ENCODE peak calls at places on chromosomes 7 and 10, in six cellular contexts. I is fibroblast of pulmonary artery, O is GM10248, V is mesothelial cell of epicardium, G is SK-N-SH, U is activated B cell treated with CpG ODN at 0.5 μM for 24 hours. E is an unnamed sample.

GRCh38 chr7:54799792-54800191 is 40.8 kb upstream of the SEC61G start:
- DNase-seq in O (no peak), V (no peak), U (no peak), I (peak), G (no peak), E (no peak)

GRCh38 chr7:29619111-29619510 is 55.5 kb downstream of the PRR15 start:
- DNase-seq in G (no peak), I (no peak), U (no peak), V (no peak), O (no peak), E (no peak)

GRCh38 chr10:58028597-58029366 is 238.9 kb downstream of the IPMK start:
- DNase-seq in I (peak), G (no peak), V (no peak), U (no peak), O (no peak), E (no peak)

GRCh38 chr10:71772832-71773220 is 494 bp downstream of the VSIR start:
- DNase-seq in U (peak), I (no peak), O (no peak), G (no peak), V (no peak), E (no peak)

GRCh38 chr7:21642422-21642821 is 99.6 kb downstream of the DNAH11 start:
- DNase-seq in O (no peak), G (no peak), I (peak), U (no peak), V (no peak), E (no peak)

GRCh38 chr7:103447073-103447960 is 1.3 kb upstream of the SLC26A5 start:
- DNase-seq in O (peak), U (no peak), I (peak), G (peak), V (no peak), E (no peak)

GRCh38 chr10:5464521-5464920 is 34.8 kb downstream of the CALML5 start:
- DNase-seq in G (no peak), U (no peak), O (no peak), V (no peak), I (no peak), E (no peak)

GRCh38 chr7:35717516-35717915 is 22.6 kb upstream of the HERPUD2 start:
- DNase-seq in O (no peak), I (no peak), G (no peak), V (no peak), U (no peak), E (no peak)

GRCh38 chr7:156950381-156950858 is 908 bp downstream of the NOM1 start:
- DNase-seq in I (peak), O (no peak), G (no peak), V (no peak), U (no peak), E (no peak)

GRCh38 chr10:132162021-132162531 is 24.7 kb upstream of the DPYSL4 start:
- DNase-seq in V (no peak), U (no peak), I (no peak), O (no peak), G (no peak), E (no peak)

GRCh38 chr7:5445991-5446594 is 22.5 kb upstream of the TNRC18 start:
- DNase-seq in G (peak), V (no peak), I (no peak), U (no peak), O (no peak), E (no peak)

GRCh38 chr7:107971613-107972012 is 31.3 kb downstream of the LAMB1 start:
- DNase-seq in U (no peak), O (no peak), G (no peak), I (peak), V (no peak), E (no peak)

GRCh38 chr10:51574248-51575067 is 124.9 kb downstream of the CSTF2T start:
- DNase-seq in V (no peak), I (peak), G (peak), U (no peak), O (no peak), E (no peak)

GRCh38 chr7:90119178-90119971 is 34.9 kb upstream of the STEAP1 start:
- DNase-seq in V (no peak), O (no peak), U (no peak), I (peak), G (peak), E (no peak)

GRCh38 chr7:137342751-137343482 is 616 bp downstream of the PTN start:
- DNase-seq in V (no peak), U (no peak), G (no peak), O (no peak), I (no peak), E (no peak)

DNA sequence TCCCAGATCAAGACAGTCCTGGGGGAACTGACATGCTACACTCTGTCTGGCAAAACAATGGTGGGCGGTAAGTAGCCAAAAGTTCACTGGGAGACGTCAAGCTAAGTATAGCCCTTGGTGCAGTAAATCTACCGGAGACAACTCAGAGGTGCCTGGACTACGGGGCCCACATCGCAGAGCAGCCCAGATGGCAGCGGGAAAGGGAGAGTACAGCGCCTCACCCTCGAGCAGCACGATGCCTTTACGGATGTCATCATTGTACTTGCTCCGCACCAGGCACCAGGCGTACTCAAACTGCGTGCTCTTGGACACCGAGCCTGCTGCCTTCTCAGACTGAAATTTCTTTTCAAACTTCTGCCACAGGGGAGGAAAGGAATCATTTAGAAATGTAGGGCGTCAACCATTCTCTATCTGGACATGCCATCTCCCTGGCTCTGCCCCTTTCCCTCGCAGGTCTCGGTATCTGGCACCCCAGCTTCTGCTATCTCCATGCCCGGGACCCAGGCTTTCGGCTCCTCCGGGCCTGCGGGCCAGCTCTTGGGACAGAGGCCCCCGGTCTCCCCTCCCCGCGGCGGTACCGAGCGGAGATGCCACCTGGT is 996 bp downstream of the FIS1 start:
- DNase-seq in V (peak), U (no peak), G (peak), I (peak), O (peak), E (no peak)
- TF ChIP-seq CTCF in V (peak), U (no peak), G (no peak), I (no peak), O (peak), E (no peak)

DNA sequence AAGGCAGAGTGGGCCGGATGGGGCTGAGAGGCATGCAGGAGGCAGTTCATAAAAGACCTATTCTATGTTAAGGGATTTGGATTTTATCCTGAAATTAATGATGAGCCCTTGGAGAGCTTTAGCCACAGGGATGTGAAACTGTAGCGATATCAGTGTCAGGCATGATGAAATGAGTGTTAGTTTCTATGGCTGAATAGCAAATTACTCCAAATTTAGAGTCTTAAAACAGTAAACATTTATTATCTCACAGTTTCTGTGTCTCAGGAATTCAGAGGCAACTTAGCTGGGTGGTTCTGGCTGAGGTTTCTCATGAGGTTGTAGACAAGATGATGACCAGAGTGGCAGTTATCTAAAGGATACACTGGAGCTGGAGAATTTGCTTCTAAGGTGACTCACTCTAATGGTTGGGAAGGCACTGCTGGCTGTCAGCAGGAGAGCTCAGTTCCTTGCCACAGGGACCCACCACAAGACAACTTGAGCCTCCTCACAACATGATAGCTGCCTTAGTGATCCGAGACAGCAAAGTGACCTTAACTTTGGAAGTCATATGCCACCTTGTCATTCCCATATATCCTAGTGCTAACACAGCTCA is 36.7 kb upstream of the SFTPD start:
- DNase-seq in O (no peak), I (no peak), G (no peak), V (no peak), U (no peak), E (no peak)
- TF ChIP-seq CTCF in O (no peak), I (no peak), G (no peak), V (no peak), U (no peak), E (no peak)

GRCh38 chr10:91860885-91861284 is 48.4 kb downstream of the FGFBP3 start:
- DNase-seq in G (no peak), I (no peak), O (no peak), V (no peak), U (no peak), E (no peak)

GRCh38 chr10:91856637-91857036 is 52.6 kb downstream of the FGFBP3 start:
- DNase-seq in I (peak), O (no peak), V (no peak), U (no peak), G (no peak), E (no peak)
- TF ChIP-seq CTCF in I (peak), O (no peak), V (no peak), U (no peak), G (peak), E (no peak)

DNA sequence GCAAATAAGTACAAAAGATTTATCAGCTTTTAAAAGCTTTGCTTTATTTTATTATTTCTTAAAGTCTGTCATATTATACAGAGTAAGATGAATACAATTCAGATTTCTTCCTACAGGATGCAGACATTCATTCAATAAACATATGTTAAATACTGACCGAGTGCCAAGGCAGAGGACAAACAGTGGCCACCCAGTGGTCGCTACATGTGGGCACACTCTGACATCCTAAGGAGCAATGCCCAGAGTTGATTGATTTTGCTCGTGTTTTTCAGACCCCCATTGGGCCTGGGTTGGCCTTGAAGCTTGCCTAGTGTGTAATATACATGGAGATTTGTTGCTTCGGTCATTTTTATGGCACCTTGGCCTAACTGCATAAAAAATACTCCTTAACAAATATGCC is 201.2 kb downstream of the CCDC3 start:
- DNase-seq in O (no peak), V (no peak), I (no peak), G (no peak), U (no peak), E (no peak)
- TF ChIP-seq CTCF in O (no peak), V (no peak), I (no peak), G (peak), U (no peak), E (no peak)

DNA sequence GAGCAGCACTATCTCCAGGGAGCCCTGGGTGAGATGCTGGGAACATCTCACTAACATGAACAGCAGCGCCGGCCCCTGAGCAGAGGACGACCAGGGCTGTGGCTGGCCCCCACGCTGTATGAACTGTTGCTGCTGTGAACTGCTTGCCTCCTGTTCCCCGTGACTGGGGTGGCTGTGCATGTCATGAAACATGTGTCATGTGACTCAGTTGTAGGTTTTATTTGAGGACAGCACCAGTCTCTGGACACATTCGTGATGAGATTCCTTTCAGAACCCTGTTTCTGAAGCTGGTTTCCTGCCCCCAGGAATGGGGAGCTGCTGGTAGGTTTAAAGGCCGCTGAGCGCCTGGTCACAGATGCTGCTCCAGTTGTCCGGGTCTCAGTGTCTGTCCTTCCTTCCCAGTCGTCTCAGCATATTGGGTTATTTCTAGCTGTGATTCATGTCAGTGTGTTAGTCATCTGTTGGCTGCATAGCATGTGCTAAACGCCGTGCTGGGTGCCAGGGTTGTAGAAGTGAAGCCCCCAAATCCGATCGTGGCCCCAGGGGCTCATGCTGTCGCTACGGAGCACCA is 79.1 kb upstream of the PPIF start:
- DNase-seq in U (no peak), I (peak), G (no peak), V (no peak), O (no peak), E (no peak)
- TF ChIP-seq CTCF in U (no peak), I (no peak), G (no peak), V (no peak), O (no peak), E (no peak)

E was measured in omental fat pad.